ENCODE peak calls at places on chromosomes 12 and 14, in six cellular contexts. N, D, U, E, F and Y are unnamed samples. For H3K4me1, the result is how much of the 10 kb centered on the place peaks cover.

GRCh38 chr12:45336331-45336730 is 120.4 kb downstream of the ANO6 start:
- DNase-seq in U (no peak), E (no peak), F (no peak), N (no peak), D (peak), Y (no peak)

GRCh38 chr14:62662811-62663477 is 382.3 kb downstream of the KCNH5 start:
- DNase-seq in E (no peak), D (peak), U (peak), F (no peak), N (no peak), Y (no peak)

GRCh38 chr12:78210894-78211302 is 380.2 kb downstream of the NAV3 start:
- DNase-seq in E (no peak), U (no peak), F (no peak), N (no peak), D (peak), Y (no peak)

GRCh38 chr12:114166360-114166759 is 200.2 kb upstream of the RBM19 start:
- DNase-seq in D (peak), U (peak), N (no peak), F (no peak), E (peak), Y (no peak)

GRCh38 chr14:31819281-31819680 is 257.8 kb upstream of the ARHGAP5 start:
- DNase-seq in E (no peak), F (no peak), U (no peak), N (no peak), D (no peak), Y (no peak)

GRCh38 chr12:65881348-65881961 is 57.2 kb downstream of the HMGA2 start:
- DNase-seq in D (peak), E (peak), N (no peak), F (peak), U (no peak), Y (no peak)

GRCh38 chr12:110689601-110690430 is 901 bp upstream of the HVCN1 start:
- DNase-seq in F (peak), N (no peak), D (peak), E (no peak), U (peak), Y (peak)

GRCh38 chr14:35285168-35285990 is 6.8 kb upstream of the PSMA6 start:
- DNase-seq in E (no peak), D (no peak), U (no peak), F (no peak), N (no peak), Y (no peak)

GRCh38 chr12:57631566-57632368 is 1.2 kb downstream of the B4GALNT1 start:
- DNase-seq in U (no peak), D (no peak), N (peak), E (peak), F (no peak), Y (no peak)

GRCh38 chr12:31318870-31319269 is 7.1 kb downstream of the SINHCAF start:
- DNase-seq in U (no peak), F (no peak), D (no peak), N (no peak), E (no peak), Y (no peak)

GRCh38 chr12:18139989-18140596 is 50.1 kb upstream of the RERGL start:
- DNase-seq in D (no peak), F (no peak), E (no peak), N (no peak), U (no peak), Y (no peak)

GRCh38 chr12:108313609-108314331 is 25.3 kb downstream of the CMKLR1 start:
- DNase-seq in U (peak), F (peak), D (no peak), E (peak), N (no peak), Y (no peak)

GRCh38 chr12:42234970-42235369 is 3.1 kb downstream of the YAF2 start:
- DNase-seq in U (no peak), F (no peak), N (no peak), D (no peak), E (peak), Y (no peak)

GRCh38 chr14:61860294-61860918 is 98.2 kb downstream of the SNAPC1 start:
- DNase-seq in F (no peak), E (peak), U (peak), D (peak), N (no peak), Y (peak)

GRCh38 chr12:104083769-104084475 is 19.6 kb downstream of the HCFC2 start:
- DNase-seq in F (no peak), N (no peak), U (no peak), D (no peak), E (no peak), Y (no peak)

GRCh38 chr12:9634177-9634803 is 26.6 kb upstream of the KLRB1 start:
- DNase-seq in E (peak), N (no peak), D (no peak), U (peak), F (no peak), Y (peak)

GRCh38 chr14:71403673-71404072 is 496.4 kb downstream of the PCNX1 start:
- DNase-seq in F (no peak), U (no peak), D (no peak), N (no peak), E (no peak), Y (no peak)

GRCh38 chr12:14563051-14563450 is 4.6 kb downstream of the PLBD1 start:
- DNase-seq in F (no peak), N (no peak), U (no peak), D (no peak), E (no peak), Y (no peak)

GRCh38 chr14:71645656-71646055 is 286.6 kb upstream of the RGS6 start:
- DNase-seq in U (no peak), F (no peak), E (no peak), N (no peak), D (peak), Y (no peak)

GRCh38 chr14:30277268-30277667 is 281.7 kb upstream of the G2E3 start:
- DNase-seq in U (no peak), F (no peak), D (no peak), E (no peak), N (no peak), Y (no peak)

GRCh38 chr12:46109343-46110219 is 119.2 kb upstream of the SCAF11 start:
- DNase-seq in E (no peak), N (no peak), U (no peak), D (no peak), F (no peak), Y (no peak)

GRCh38 chr14:22541721-22542120 is 47.3 kb downstream of the DAD1 start:
- DNase-seq in F (no peak), N (no peak), E (no peak), D (no peak), U (no peak), Y (no peak)

GRCh38 chr12:54287316-54288157 is 7.0 kb downstream of the HNRNPA1 start:
- DNase-seq in N (no peak), D (no peak), F (no peak), U (peak), E (no peak), Y (no peak)

GRCh38 chr12:45439039-45439438 is 223.1 kb downstream of the ANO6 start:
- DNase-seq in E (no peak), N (no peak), D (peak), F (no peak), U (no peak), Y (no peak)

GRCh38 chr12:25017336-25017735 is 68.4 kb upstream of the BCAT1 start:
- DNase-seq in D (no peak), N (no peak), U (no peak), E (no peak), F (no peak), Y (no peak)

GRCh38 chr12:42756841-42757661 is 167.5 kb upstream of the PRICKLE1 start:
- DNase-seq in U (peak), E (no peak), N (no peak), D (peak), F (no peak), Y (no peak)

GRCh38 chr12:38543151-38543550 is 226.6 kb downstream of the ALG10B start:
- DNase-seq in E (no peak), N (no peak), F (no peak), U (peak), D (no peak), Y (no peak)

DNA sequence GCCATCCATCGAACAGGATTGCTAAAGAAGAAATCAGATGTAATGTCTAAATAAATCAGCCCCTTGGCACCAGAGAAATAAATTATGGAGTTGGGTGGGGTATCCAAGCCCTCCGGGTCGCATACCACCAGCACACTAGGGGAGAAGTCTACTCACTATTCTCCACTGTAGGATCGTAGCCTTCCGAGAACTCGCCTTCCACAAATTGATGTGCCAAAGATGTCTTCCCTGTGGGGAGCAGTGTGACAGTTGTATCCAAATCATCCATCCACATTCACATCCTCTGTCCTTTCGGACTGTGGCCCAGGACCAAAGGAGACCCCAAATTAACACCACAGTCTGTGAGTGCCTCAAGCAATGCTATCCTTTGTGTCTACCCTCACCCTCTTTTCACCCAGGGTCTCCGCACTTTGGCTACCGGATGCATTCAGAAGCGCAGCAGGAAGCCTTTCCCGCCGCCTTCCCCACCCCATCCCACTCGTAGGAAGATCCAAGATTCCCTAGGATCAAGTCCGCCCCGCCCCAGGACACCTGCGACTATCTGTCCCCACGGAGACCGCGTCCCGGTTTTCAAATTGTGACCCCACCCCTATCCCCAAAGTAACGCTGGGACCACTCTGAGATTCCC is 786 bp downstream of the RHEBL1 start:
- DNase-seq in U (no peak), D (no peak), E (no peak), F (no peak), N (no peak), Y (no peak)
- H3K4me1 ChIP-seq in U (under half), D (under half), E (under half), F (under half), N (under half), Y (under half)

DNA sequence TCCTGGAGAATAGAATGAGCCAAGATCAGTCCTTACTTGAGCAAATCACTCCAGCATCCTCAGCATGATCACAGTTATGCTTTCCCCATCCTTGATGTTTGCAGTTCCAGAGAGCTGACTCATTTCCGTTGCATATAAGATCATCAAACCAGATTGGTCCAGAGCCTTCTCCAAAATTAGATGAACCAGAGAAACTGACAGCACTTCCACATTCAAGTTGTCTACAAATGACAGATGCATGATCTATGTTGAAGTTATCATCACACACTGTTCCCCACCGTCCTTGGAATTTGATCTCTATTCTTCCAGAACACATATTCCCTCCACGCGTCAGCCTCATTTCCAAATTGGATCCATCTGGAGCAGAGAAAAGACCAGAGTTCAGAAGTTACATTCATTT is 4.7 kb downstream of the CD163 start:
- DNase-seq in D (peak), U (no peak), N (no peak), F (no peak), E (no peak), Y (no peak)
- H3K4me3 ChIP-seq in D (no peak), U (no peak), N (no peak), F (peak), E (no peak), Y (no peak)

GRCh38 chr12:116860281-116860680 is 21.0 kb downstream of the HRK start:
- DNase-seq in D (no peak), U (no peak), E (no peak), F (no peak), N (no peak), Y (no peak)

GRCh38 chr12:116862167-116862566 is 19.1 kb downstream of the HRK start:
- DNase-seq in D (no peak), N (no peak), F (no peak), U (no peak), E (no peak), Y (no peak)

GRCh38 chr12:116864371-116865160 is 16.7 kb downstream of the HRK start:
- DNase-seq in F (no peak), D (peak), N (no peak), E (no peak), U (no peak), Y (no peak)

GRCh38 chr12:116863275-116863767 is 17.9 kb downstream of the HRK start:
- DNase-seq in F (no peak), N (no peak), E (no peak), D (peak), U (peak), Y (no peak)

GRCh38 chr12:116861331-116861730 is 19.9 kb downstream of the HRK start:
- DNase-seq in N (no peak), E (peak), D (peak), U (peak), F (peak), Y (peak)
- H3K27ac ChIP-seq in N (no peak), E (no peak), D (no peak), U (no peak), F (no peak), Y (no peak)

GRCh38 chr12:64082866-64083268 is 139.2 kb downstream of the KICS2 start:
- DNase-seq in D (no peak), E (no peak), U (no peak), N (no peak), F (no peak), Y (no peak)

GRCh38 chr12:64077922-64078321 is 144.2 kb downstream of the KICS2 start:
- DNase-seq in U (no peak), N (no peak), D (no peak), E (no peak), F (no peak), Y (no peak)

GRCh38 chr12:64083285-64084210 is 138.5 kb downstream of the KICS2 start:
- DNase-seq in F (peak), E (peak), N (peak), U (no peak), D (peak), Y (no peak)

GRCh38 chr12:64080319-64081008 is 141.6 kb downstream of the KICS2 start:
- DNase-seq in F (no peak), N (no peak), D (no peak), U (no peak), E (no peak), Y (no peak)

GRCh38 chr12:64081020-64081419 is 141.1 kb downstream of the KICS2 start:
- DNase-seq in U (no peak), F (no peak), D (peak), N (no peak), E (no peak), Y (no peak)
- H3K4me1 ChIP-seq in U (under half), F (under half), D (under half), N (under half), E (under half), Y (under half)

GRCh38 chr12:121792607-121793500 is 634 bp downstream of the RHOF start:
- DNase-seq in D (no peak), N (peak), U (peak), F (no peak), E (no peak), Y (peak)
- H3K4me3 ChIP-seq in D (peak), N (peak), U (peak), F (peak), E (peak), Y (peak)

GRCh38 chr12:11662369-11662768 is 12.9 kb downstream of the ETV6 start:
- DNase-seq in E (no peak), U (no peak), D (no peak), N (no peak), F (no peak), Y (no peak)

GRCh38 chr12:11661491-11662085 is 12.1 kb downstream of the ETV6 start:
- DNase-seq in U (peak), D (peak), E (no peak), N (no peak), F (no peak), Y (no peak)

GRCh38 chr12:11664101-11664500 is 14.6 kb downstream of the ETV6 start:
- DNase-seq in F (no peak), E (no peak), U (no peak), D (no peak), N (no peak), Y (no peak)

GRCh38 chr12:11660624-11661023 is 11.2 kb downstream of the ETV6 start:
- DNase-seq in N (no peak), U (no peak), E (no peak), F (no peak), D (no peak), Y (no peak)

GRCh38 chr12:11663128-11663527 is 13.7 kb downstream of the ETV6 start:
- DNase-seq in U (peak), E (peak), N (no peak), F (no peak), D (no peak), Y (no peak)
- H3K27ac ChIP-seq in U (no peak), E (peak), N (no peak), F (peak), D (no peak), Y (no peak)

DNA sequence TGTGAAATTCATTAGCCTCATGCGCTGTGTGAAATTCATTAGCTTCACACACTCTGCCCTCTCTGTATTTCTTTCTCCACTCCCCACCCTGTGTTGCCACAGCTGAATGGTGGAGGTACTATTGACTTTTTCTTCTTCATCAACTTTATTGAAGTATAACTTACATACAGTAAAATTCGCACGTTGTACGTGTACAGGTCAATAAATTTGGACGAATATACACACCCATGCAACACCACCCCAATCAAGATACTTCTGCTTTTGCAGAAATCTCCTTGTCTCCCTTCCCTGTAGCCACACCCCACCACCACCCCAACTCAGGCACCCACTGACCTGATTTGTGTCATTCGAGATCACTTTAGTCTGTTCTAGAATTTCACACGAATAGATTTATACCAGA is 51.8 kb downstream of the FBXL14 start:
- DNase-seq in E (no peak), F (no peak), U (no peak), D (no peak), N (no peak), Y (no peak)
- H3K4me1 ChIP-seq in E (under half), F (under half), U (under half), D (under half), N (under half), Y (under half)